ENCODE peak calls at places on chromosomes 11 and 22, in seven cellular contexts. J, O, C, X, R, V and D are unnamed samples.

GRCh38 chr11:57426754-57427691 is at the start of gene SLC43A3:
- DNase-seq in J (peak; percentile 58), O (peak; percentile 38), C (peak; percentile 66), X (peak; percentile 31), R (peak; percentile 91), V (peak; percentile 56), D (no peak)

GRCh38 chr11:66852466-66853241 is 4.2 kb upstream of the LRFN4 start:
- DNase-seq in J (no peak), O (no peak), C (no peak), X (no peak), R (no peak), V (no peak), D (no peak)

GRCh38 chr11:20160425-20161229 is at the start of gene DBX1:
- DNase-seq in J (no peak), O (no peak), C (no peak), X (no peak), R (no peak), V (no peak), D (no peak)

GRCh38 chr11:130611791-130612251 is 163.4 kb downstream of the ADAMTS15 start:
- DNase-seq in J (no peak), O (no peak), C (no peak), X (no peak), R (peak; percentile 83), V (peak; percentile 66), D (no peak)

GRCh38 chr22:29625090-29625825 is 21.8 kb downstream of the NF2 start:
- DNase-seq in J (peak; percentile 75), O (peak; percentile 78), C (peak; percentile 34), X (peak; percentile 12), R (peak; percentile 90), V (peak; percentile 68), D (peak; percentile 54)

GRCh38 chr11:40316171-40316570 is 1143.3 kb downstream of the LRRC4C start:
- DNase-seq in J (no peak), O (no peak), C (no peak), X (no peak), R (no peak), V (no peak), D (no peak)

GRCh38 chr11:14340721-14341120 is 18.3 kb downstream of the RRAS2 start:
- DNase-seq in J (peak; percentile 100), O (no peak), C (no peak), X (no peak), R (no peak), V (no peak), D (no peak)

GRCh38 chr11:119863811-119864601 is 135.0 kb upstream of the NECTIN1 start:
- DNase-seq in J (no peak), O (no peak), C (peak; percentile 85), X (no peak), R (no peak), V (no peak), D (peak; percentile 99)

GRCh38 chr11:120525285-120526085 is 13.9 kb downstream of the GRIK4 start:
- DNase-seq in J (no peak), O (no peak), C (peak; percentile 17), X (no peak), R (no peak), V (no peak), D (peak; percentile 61)

GRCh38 chr22:33652596-33652995 is 267.7 kb downstream of the LARGE1 start:
- DNase-seq in J (no peak), O (no peak), C (no peak), X (no peak), R (no peak), V (peak; percentile 1), D (peak; percentile 60)

GRCh38 chr22:40040927-40041326 is 46.2 kb downstream of the FAM83F start:
- DNase-seq in J (peak; percentile 52), O (peak; percentile 95), C (peak; percentile 27), X (no peak), R (peak; percentile 35), V (peak; percentile 47), D (no peak)

GRCh38 chr11:128089962-128090361 is 497.4 kb downstream of the ETS1 start:
- DNase-seq in J (no peak), O (no peak), C (no peak), X (no peak), R (no peak), V (no peak), D (no peak)

GRCh38 chr11:99632969-99633368 is 612.2 kb downstream of the CNTN5 start:
- DNase-seq in J (no peak), O (no peak), C (no peak), X (no peak), R (no peak), V (no peak), D (no peak)

GRCh38 chr11:99634581-99634980 is 613.8 kb downstream of the CNTN5 start:
- DNase-seq in J (no peak), O (no peak), C (no peak), X (no peak), R (no peak), V (no peak), D (no peak)

GRCh38 chr11:99640671-99641070 is 619.9 kb downstream of the CNTN5 start:
- DNase-seq in J (no peak), O (no peak), C (no peak), X (no peak), R (no peak), V (no peak), D (no peak)

GRCh38 chr11:99638073-99638553 is 617.4 kb downstream of the CNTN5 start:
- DNase-seq in J (no peak), O (no peak), C (no peak), X (no peak), R (no peak), V (no peak), D (no peak)
- H3K4me3 ChIP-seq in J (no peak overlapping the region), O (no peak overlapping the region), C (no peak overlapping the region), X (no peak overlapping the region), R (no peak overlapping the region), V (no peak overlapping the region), D (no peak overlapping the region)

GRCh38 chr11:313304-313786 is 495 bp upstream of the IFITM1 start:
- DNase-seq in J (no peak), O (no peak), C (no peak), X (no peak), R (peak; percentile 28), V (no peak), D (no peak)
- H3K4me3 ChIP-seq in J (no peak overlapping the region), O (no peak overlapping the region), C (peak overlapping the region; percentile 45), X (peak overlapping the region; percentile 87), R (no peak overlapping the region), V (no peak overlapping the region), D (peak overlapping the region; percentile 55)

GRCh38 chr11:92329644-92330043 is 105.0 kb downstream of the FAT3 start:
- DNase-seq in J (no peak), O (no peak), C (no peak), X (no peak), R (peak; percentile 10), V (peak; percentile 20), D (no peak)
- H3K4me3 ChIP-seq in J (no peak overlapping the region), O (no peak overlapping the region), C (no peak overlapping the region), X (no peak overlapping the region), R (no peak overlapping the region), V (no peak overlapping the region), D (no peak overlapping the region)

DNA sequence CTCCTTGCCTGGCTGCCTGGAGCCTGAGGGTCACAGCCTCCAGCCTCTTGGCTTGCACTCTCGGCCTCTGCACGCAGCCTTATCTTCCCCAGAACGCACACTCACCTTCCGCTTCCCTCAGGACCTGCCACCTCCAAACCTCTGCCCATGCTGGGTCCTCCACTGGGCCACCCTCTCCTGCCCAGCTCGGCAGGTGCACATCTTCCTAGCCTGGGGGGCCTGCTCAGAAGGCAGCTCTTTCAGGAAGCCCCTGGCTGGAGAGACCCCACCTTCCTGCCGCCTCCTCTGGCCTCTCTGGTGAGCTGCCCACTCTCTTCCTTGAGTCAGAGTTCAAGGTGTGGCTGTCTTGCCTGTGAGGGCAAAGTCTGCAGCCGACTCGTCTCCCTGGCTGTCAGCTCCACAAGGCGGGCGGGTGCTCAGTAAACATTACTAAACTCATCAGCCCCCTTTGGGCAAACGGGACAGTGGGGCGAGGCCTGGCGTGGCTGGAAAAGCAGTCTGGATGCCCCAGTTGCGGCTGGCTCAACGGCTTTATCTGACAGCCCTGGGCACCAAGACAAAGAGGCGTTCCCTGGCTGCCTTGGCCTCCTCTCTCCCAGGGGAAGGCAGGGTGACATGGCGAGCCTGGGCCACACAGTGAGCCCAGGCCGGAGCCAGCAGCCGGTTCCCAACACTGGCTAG is 1.7 kb upstream of the LINC01488 start:
- DNase-seq in J (no peak), O (no peak), C (peak; percentile 93), X (no peak), R (no peak), V (no peak), D (peak; percentile 98)
- H3K4me3 ChIP-seq in J (no peak overlapping the region), O (no peak overlapping the region), C (peak overlapping the region; percentile 27), X (no peak overlapping the region), R (no peak overlapping the region), V (no peak overlapping the region), D (peak overlapping the region; percentile 47)

GRCh38 chr11:102046841-102047240 is 396 bp upstream of the CFAP300 start:
- DNase-seq in J (no peak), O (no peak), C (no peak), X (no peak), R (no peak), V (no peak), D (no peak)
- H3K4me3 ChIP-seq in J (peak overlapping the region; percentile 14), O (no peak overlapping the region), C (peak overlapping the region; percentile 45), X (peak overlapping the region; percentile 37), R (peak overlapping the region; percentile 81), V (peak overlapping the region; percentile 68), D (peak overlapping the region; percentile 15)

DNA sequence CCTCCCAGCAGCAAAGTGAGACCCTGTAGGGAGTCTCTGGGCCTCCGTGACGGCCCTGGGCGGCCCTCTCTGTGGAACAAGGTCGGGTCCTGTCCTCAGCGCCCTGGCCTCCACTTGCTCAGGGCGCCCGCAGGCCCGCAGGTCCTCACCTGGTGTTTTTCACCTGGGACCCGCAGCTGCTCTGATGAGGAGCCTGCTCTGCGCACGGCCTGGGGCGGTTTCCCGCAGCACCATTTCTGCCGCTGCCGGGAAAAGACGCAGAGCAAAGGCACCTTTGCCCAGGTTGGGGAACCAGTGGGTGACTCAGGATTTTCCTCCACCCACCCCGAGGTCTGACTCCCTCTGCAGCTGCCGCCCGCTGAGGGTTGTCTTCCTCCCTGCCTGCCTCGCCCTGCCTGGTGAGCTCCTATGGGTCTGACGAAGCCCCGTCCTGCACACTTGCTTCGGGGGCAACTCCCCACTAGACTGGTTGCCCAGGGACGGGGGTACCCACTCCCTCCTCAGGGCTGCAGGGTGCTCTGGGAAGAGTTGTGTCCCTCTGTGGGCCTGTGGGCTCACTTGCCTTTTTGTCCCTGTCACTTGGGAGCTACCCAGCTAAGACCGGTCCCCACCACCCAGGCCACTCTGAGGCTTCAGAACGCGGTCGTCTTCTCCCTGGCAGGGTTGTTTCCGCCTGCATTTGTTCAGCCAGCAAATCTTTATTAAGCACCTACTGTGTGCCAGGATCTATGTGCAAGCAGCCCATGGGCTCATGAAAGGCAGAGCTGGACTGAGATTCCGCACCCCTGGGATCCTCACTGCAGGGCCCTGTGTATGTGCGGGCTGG is 89.5 kb downstream of the KCNQ1 start:
- DNase-seq in J (no peak), O (no peak), C (peak; percentile 7), X (no peak), R (no peak), V (no peak), D (peak; percentile 65)
- H3K4me3 ChIP-seq in J (no peak overlapping the region), O (no peak overlapping the region), C (no peak overlapping the region), X (no peak overlapping the region), R (no peak overlapping the region), V (no peak overlapping the region), D (no peak overlapping the region)

DNA sequence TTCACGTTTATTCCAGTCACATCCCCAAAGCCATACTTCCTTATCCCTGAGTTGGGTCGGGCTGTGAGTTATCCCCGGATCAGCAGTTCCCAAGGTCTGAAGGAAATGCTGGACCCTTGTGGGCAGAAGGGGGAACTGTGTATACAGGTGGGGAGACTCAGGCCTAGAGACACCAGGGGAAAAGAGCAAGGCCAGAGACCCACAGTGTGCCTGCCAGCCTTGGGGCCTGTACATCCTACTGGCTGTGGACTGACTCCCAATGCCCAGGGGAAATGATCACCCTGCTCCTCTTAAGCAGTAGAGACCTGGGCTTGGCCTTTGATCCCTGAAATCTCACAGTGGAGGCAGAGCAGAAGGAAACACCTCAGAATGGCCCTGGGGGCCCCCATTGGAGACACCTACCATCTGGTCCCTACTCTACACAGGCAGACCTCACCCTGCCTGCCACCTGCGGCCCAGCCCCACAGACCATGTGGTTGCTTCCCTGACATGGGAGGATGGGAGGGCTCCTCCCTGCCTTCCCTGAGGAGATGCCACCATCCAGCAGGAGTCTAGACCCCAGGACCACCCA is 1.3 kb downstream of the SELENOM start:
- DNase-seq in J (no peak), O (no peak), C (no peak), X (no peak), R (peak; percentile 49), V (no peak), D (no peak)
- H3K4me3 ChIP-seq in J (no peak overlapping the region), O (no peak overlapping the region), C (peak overlapping the region; percentile 60), X (no peak overlapping the region), R (peak overlapping the region; percentile 94), V (peak overlapping the region; percentile 85), D (no peak overlapping the region)